ENCODE peak calls at places on chromosomes 13 and 19, in five cellular contexts. G is substantia nigra, K is retinal pigment epithelial cell, S is skeletal muscle cell, W is cardiac muscle cell. J is an unnamed sample.
A peak's percentile ranks its signal among the peaks of the same experiment; 100 is the strongest.

GRCh38 chr13:24076124-24076523 is 84.4 kb upstream of the SPATA13 start:
- DNase-seq in G (no peak), K (no peak), S (no peak), W (no peak), J (no peak)

GRCh38 chr19:12065100-12065538 is 588 bp downstream of the ZNF844 start:
- DNase-seq in G (no peak), K (no peak), S (no peak), W (peak; percentile 45), J (no peak)

GRCh38 chr19:45156751-45157150 is 4.0 kb downstream of the NKPD1 start:
- DNase-seq in G (no peak), K (no peak), S (no peak), W (no peak), J (no peak)

GRCh38 chr19:10858204-10858828 is 10.1 kb downstream of the C19orf38 start:
- DNase-seq in G (no peak), K (no peak), S (no peak), W (peak; percentile 53), J (peak; percentile 29)

GRCh38 chr19:18741566-18742121 is 49.5 kb downstream of the COMP start:
- DNase-seq in G (no peak), K (no peak), S (no peak), W (no peak), J (no peak)

GRCh38 chr19:28472111-28472510 is 740.8 kb downstream of the UQCRFS1 start:
- DNase-seq in G (no peak), K (no peak), S (no peak), W (no peak), J (no peak)

GRCh38 chr19:46915386-46915785 is 54.6 kb downstream of the ARHGAP35 start:
- DNase-seq in G (no peak), K (no peak), S (no peak), W (no peak), J (no peak)

GRCh38 chr13:98419786-98420559 is 156.9 kb downstream of the STK24 start:
- DNase-seq in G (no peak), K (no peak), S (no peak), W (no peak), J (no peak)

GRCh38 chr19:39196860-39197562 is at the start of gene NCCRP1:
- DNase-seq in G (no peak), K (no peak), S (no peak), W (peak; percentile 52), J (no peak)

GRCh38 chr13:51645154-51645650 is 60.9 kb downstream of the WDFY2 start:
- DNase-seq in G (no peak), K (no peak), S (peak; percentile 58), W (no peak), J (peak; percentile 68)